ENCODE peak calls at places on chromosomes 4 and X, in eight cellular contexts. L is bronchial epithelial cell, A is left lung, Z is cardiac fibroblast, S is cardiac muscle cell, F is HFFc6, N is WTC11, R is upper lobe of right lung. U is an unnamed sample.

GRCh38 chr4:99825272-99825671 is 8.6 kb downstream of the DAPP1 start:
- DNase-seq in L (peak; percentile 35), A (no peak), Z (no peak), S (no peak), F (no peak), N (no peak), R (no peak), U (no peak)

GRCh38 chrX:133676344-133677122 is 261.2 kb upstream of the GPC4 start:
- DNase-seq in L (no peak), A (peak; percentile 51), Z (no peak), S (no peak), F (no peak), N (no peak), R (no peak), U (no peak)

GRCh38 chr4:40484346-40484745 is 145.3 kb downstream of the RBM47 start:
- DNase-seq in L (peak; percentile 53), A (no peak), Z (no peak), S (no peak), F (no peak), N (no peak), R (no peak), U (no peak)

GRCh38 chr4:180925800-180926199 is 1317.4 kb upstream of the TENM3 start:
- DNase-seq in L (peak; percentile 40), A (no peak), Z (no peak), S (no peak), F (no peak), N (no peak), R (no peak), U (no peak)

GRCh38 chr4:52554606-52555355 is 104.3 kb downstream of the USP46 start:
- DNase-seq in L (no peak), A (no peak), Z (no peak), S (no peak), F (no peak), N (no peak), R (no peak), U (no peak)

GRCh38 chr4:26525136-26525535 is 34.9 kb upstream of the CCKAR start:
- DNase-seq in L (peak; percentile 52), A (no peak), Z (peak; percentile 6), S (no peak), F (no peak), N (no peak), R (no peak), U (no peak)

GRCh38 chrX:77160301-77160700 is 286.9 kb upstream of the FGF16 start:
- DNase-seq in L (no peak), A (no peak), Z (no peak), S (no peak), F (no peak), N (peak; percentile 56), R (peak; percentile 48), U (no peak)

GRCh38 chrX:139750390-139750789 is 42.4 kb upstream of the MCF2 start:
- DNase-seq in L (no peak), A (no peak), Z (peak; percentile 3), S (no peak), F (no peak), N (no peak), R (no peak), U (no peak)

GRCh38 chr4:15147709-15148651 is 145.7 kb downstream of the CPEB2 start:
- DNase-seq in L (no peak), A (no peak), Z (peak; percentile 33), S (peak; percentile 69), F (no peak), N (no peak), R (no peak), U (no peak)

GRCh38 chrX:48475774-48476577 is at the start of gene FTSJ1:
- DNase-seq in L (peak; percentile 81), A (peak; percentile 88), Z (peak; percentile 95), S (peak; percentile 70), F (peak; percentile 94), N (peak; percentile 44), R (peak; percentile 93), U (peak; percentile 85)

GRCh38 chrX:50098241-50098640 is 102.6 kb downstream of the AKAP4 start:
- DNase-seq in L (no peak), A (no peak), Z (no peak), S (no peak), F (no peak), N (no peak), R (no peak), U (no peak)

GRCh38 chrX:50103866-50104566 is 96.8 kb downstream of the AKAP4 start:
- DNase-seq in L (no peak), A (no peak), Z (peak; percentile 10), S (no peak), F (no peak), N (no peak), R (no peak), U (no peak)

GRCh38 chrX:50097121-50097520 is 103.7 kb downstream of the AKAP4 start:
- DNase-seq in L (no peak), A (no peak), Z (no peak), S (no peak), F (no peak), N (no peak), R (no peak), U (no peak)

GRCh38 chrX:50098749-50099148 is 102.1 kb downstream of the AKAP4 start:
- DNase-seq in L (no peak), A (no peak), Z (no peak), S (no peak), F (no peak), N (no peak), R (no peak), U (no peak)

GRCh38 chrX:50100188-50100587 is 100.6 kb downstream of the AKAP4 start:
- DNase-seq in L (peak; percentile 9), A (no peak), Z (peak; percentile 8), S (peak; percentile 33), F (no peak), N (no peak), R (no peak), U (no peak)
- TF ChIP-seq CTCF in L (peak; percentile 15), A (no peak), Z (peak; percentile 16), S (peak; percentile 16), F (peak; percentile 26), N (no peak), R (peak; percentile 17), U (peak; percentile 16)

DNA sequence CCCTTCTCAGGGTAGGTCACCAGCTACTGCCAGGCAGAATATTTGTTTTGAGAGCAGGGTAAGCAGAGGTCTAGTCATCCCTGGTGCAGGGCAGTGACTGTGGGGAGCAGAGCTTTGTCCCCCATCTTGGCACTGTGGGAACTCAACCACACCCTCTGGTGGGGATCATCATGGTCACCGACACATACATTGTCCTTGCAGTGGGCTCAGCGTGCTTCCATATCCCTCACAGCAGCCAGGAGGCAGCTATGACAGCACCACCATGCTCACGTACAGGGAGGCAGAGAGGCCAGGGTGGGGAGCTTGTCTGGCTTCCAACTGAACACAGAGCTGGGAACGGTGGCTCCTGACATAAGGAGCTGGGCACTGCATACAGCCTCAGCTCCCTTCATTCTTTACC is 102.3 kb downstream of the ENPP6 start:
- DNase-seq in L (no peak), A (no peak), Z (no peak), S (no peak), F (no peak), N (no peak), R (no peak), U (no peak)
- TF ChIP-seq CTCF in L (no peak), A (no peak), Z (no peak), S (no peak), F (no peak), N (no peak), R (no peak), U (no peak)

GRCh38 chr4:3135155-3136011 is 60.9 kb downstream of the HTT start:
- DNase-seq in L (no peak), A (no peak), Z (peak; percentile 50), S (no peak), F (no peak), N (no peak), R (no peak), U (no peak)

GRCh38 chr4:3134201-3134600 is 59.7 kb downstream of the HTT start:
- DNase-seq in L (no peak), A (no peak), Z (no peak), S (no peak), F (no peak), N (no peak), R (no peak), U (no peak)

GRCh38 chr4:3137908-3138307 is 63.4 kb downstream of the HTT start:
- DNase-seq in L (no peak), A (no peak), Z (no peak), S (no peak), F (no peak), N (no peak), R (no peak), U (no peak)

GRCh38 chr4:3130826-3131225 is 56.3 kb downstream of the HTT start:
- DNase-seq in L (no peak), A (no peak), Z (no peak), S (no peak), F (no peak), N (no peak), R (no peak), U (no peak)

GRCh38 chr4:3136454-3136853 is 62.0 kb downstream of the HTT start:
- DNase-seq in L (no peak), A (no peak), Z (peak; percentile 56), S (no peak), F (no peak), N (no peak), R (no peak), U (no peak)
- TF ChIP-seq CTCF in L (no peak), A (peak; percentile 23), Z (peak; percentile 24), S (peak; percentile 37), F (peak; percentile 77), N (no peak), R (peak; percentile 37), U (peak; percentile 21)

GRCh38 chr4:83285022-83285387 is 407 bp upstream of the COQ2 start:
- DNase-seq in L (peak; percentile 29), A (no peak), Z (peak; percentile 78), S (peak; percentile 7), F (peak; percentile 62), N (no peak), R (no peak), U (peak; percentile 79)

GRCh38 chr4:83281326-83281725 is 3.3 kb downstream of the COQ2 start:
- DNase-seq in L (no peak), A (no peak), Z (no peak), S (no peak), F (no peak), N (no peak), R (no peak), U (no peak)

GRCh38 chr4:83282049-83282535 is 2.5 kb downstream of the COQ2 start:
- DNase-seq in L (peak; percentile 58), A (no peak), Z (peak; percentile 76), S (peak; percentile 24), F (peak; percentile 50), N (no peak), R (no peak), U (no peak)

DNA sequence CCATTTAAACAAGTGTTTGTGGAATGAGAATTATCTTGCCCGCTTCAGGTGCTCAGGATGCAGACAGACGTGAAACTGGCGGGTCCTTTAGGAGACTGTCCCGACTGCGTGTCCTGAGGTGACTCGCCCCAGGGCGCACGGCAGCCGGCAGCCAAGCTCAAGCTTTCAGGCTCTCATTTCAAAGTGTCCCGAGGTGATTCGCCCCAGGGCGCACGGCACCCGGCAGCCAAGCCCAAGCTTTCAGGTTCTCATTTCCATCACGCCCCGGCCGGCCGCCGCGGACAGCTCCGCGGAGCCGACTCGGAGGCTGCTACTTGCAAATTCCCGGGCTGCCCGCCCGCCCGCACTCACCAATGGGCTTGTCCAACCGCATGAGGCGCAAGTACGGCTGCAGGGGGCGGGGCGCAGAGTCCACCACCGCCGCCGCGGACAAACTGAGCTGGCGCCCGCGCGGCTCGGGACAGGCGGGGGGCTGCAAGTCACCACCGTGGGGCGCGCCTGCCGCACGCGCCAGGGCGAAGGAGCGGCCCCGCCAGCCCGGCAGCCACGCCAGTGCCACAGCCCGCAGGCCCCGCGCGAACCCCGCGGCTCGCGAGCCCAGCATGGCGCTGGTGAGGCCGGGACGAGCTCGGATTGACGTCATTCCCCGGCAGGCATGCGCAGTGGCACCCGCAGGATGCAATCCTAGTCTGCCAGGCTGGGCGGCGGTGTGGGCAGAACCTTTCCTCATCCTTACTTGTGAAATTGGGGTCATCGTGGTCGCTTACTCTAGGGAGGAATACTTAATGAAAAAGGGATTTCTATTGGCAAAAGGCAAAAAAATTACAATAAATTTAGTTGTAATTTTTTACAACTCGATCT is at the start of gene COQ2:
- DNase-seq in L (peak; percentile 86), A (peak; percentile 96), Z (peak; percentile 97), S (peak; percentile 95), F (peak; percentile 93), N (peak; percentile 94), R (peak; percentile 99), U (peak; percentile 96)
- TF ChIP-seq CTCF in L (peak; percentile 13), A (no peak), Z (no peak), S (peak; percentile 4), F (peak; percentile 69), N (no peak), R (peak; percentile 35), U (peak; percentile 10)